ENCODE peak calls at places on chromosomes 2 and 18, in eight cellular contexts. One of them, this sample, is unnamed.

GRCh38 chr2:85019121-85019520 is 48.2 kb downstream of the KCMF1 start:
- DNase-seq in cerebellum: no peak
- DNase-seq in IMR-90: no peak
- DNase-seq in AG08395: no peak
- DNase-seq in iris pigment epithelial cell: no peak
- DNase-seq in epithelial cell of prostate: peak; percentile 63
- DNase-seq in aorta: no peak
- DNase-seq in NCI-H2081: no peak
- DNase-seq in this sample: no peak

GRCh38 chr2:179412116-179412515 is 147.5 kb upstream of the SESTD1 start:
- DNase-seq in aorta: no peak
- DNase-seq in epithelial cell of prostate: no peak
- DNase-seq in iris pigment epithelial cell: peak; percentile 36
- DNase-seq in AG08395: no peak
- DNase-seq in cerebellum: no peak
- DNase-seq in IMR-90: peak; percentile 51
- DNase-seq in NCI-H2081: no peak
- DNase-seq in this sample: no peak

GRCh38 chr18:27184115-27185024 is 738 bp downstream of the CHST9 start:
- DNase-seq in cerebellum: no peak
- DNase-seq in IMR-90: no peak
- DNase-seq in NCI-H2081: peak; percentile 1
- DNase-seq in epithelial cell of prostate: no peak
- DNase-seq in aorta: no peak
- DNase-seq in iris pigment epithelial cell: no peak
- DNase-seq in AG08395: no peak
- DNase-seq in this sample: no peak

GRCh38 chr2:74735544-74735943 is 81.5 kb downstream of the SEMA4F start:
- DNase-seq in IMR-90: no peak
- DNase-seq in epithelial cell of prostate: no peak
- DNase-seq in NCI-H2081: peak; percentile 50
- DNase-seq in AG08395: no peak
- DNase-seq in cerebellum: peak; percentile 7
- DNase-seq in aorta: no peak
- DNase-seq in iris pigment epithelial cell: no peak
- DNase-seq in this sample: no peak

GRCh38 chr2:218501665-218502064 is 66.5 kb downstream of the USP37 start:
- DNase-seq in cerebellum: no peak
- DNase-seq in iris pigment epithelial cell: peak; percentile 73
- DNase-seq in aorta: no peak
- DNase-seq in AG08395: peak; percentile 49
- DNase-seq in NCI-H2081: no peak
- DNase-seq in IMR-90: peak; percentile 65
- DNase-seq in epithelial cell of prostate: no peak
- DNase-seq in this sample: peak; percentile 5

GRCh38 chr2:218820746-218821369 is 10.7 kb downstream of the PRKAG3 start:
- DNase-seq in AG08395: no peak
- DNase-seq in NCI-H2081: no peak
- DNase-seq in cerebellum: no peak
- DNase-seq in IMR-90: no peak
- DNase-seq in iris pigment epithelial cell: no peak
- DNase-seq in epithelial cell of prostate: no peak
- DNase-seq in aorta: no peak
- DNase-seq in this sample: no peak

GRCh38 chr18:21831413-21831831 is 90.8 kb downstream of the MIB1 start:
- DNase-seq in AG08395: peak; percentile 11
- DNase-seq in epithelial cell of prostate: no peak
- DNase-seq in IMR-90: peak; percentile 34
- DNase-seq in cerebellum: no peak
- DNase-seq in NCI-H2081: no peak
- DNase-seq in iris pigment epithelial cell: peak; percentile 21
- DNase-seq in aorta: no peak
- DNase-seq in this sample: peak; percentile 68

GRCh38 chr2:28209312-28209711 is 183.3 kb upstream of the FOSL2 start:
- DNase-seq in NCI-H2081: no peak
- DNase-seq in aorta: no peak
- DNase-seq in cerebellum: no peak
- DNase-seq in AG08395: no peak
- DNase-seq in iris pigment epithelial cell: peak; percentile 21
- DNase-seq in epithelial cell of prostate: no peak
- DNase-seq in IMR-90: peak; percentile 83
- DNase-seq in this sample: no peak

GRCh38 chr2:128751751-128752150 is 433.1 kb upstream of the HS6ST1 start:
- DNase-seq in aorta: no peak
- DNase-seq in NCI-H2081: no peak
- DNase-seq in IMR-90: no peak
- DNase-seq in iris pigment epithelial cell: no peak
- DNase-seq in cerebellum: no peak
- DNase-seq in AG08395: no peak
- DNase-seq in epithelial cell of prostate: no peak
- DNase-seq in this sample: no peak

GRCh38 chr2:28355521-28356094 is 37.0 kb upstream of the FOSL2 start:
- DNase-seq in NCI-H2081: no peak
- DNase-seq in iris pigment epithelial cell: no peak
- DNase-seq in IMR-90: no peak
- DNase-seq in aorta: peak; percentile 87
- DNase-seq in cerebellum: no peak
- DNase-seq in AG08395: peak; percentile 11
- DNase-seq in epithelial cell of prostate: no peak
- DNase-seq in this sample: no peak

GRCh38 chr2:105384861-105385260 is 14.0 kb downstream of the FHL2 start:
- DNase-seq in IMR-90: no peak
- DNase-seq in iris pigment epithelial cell: no peak
- DNase-seq in epithelial cell of prostate: no peak
- DNase-seq in cerebellum: no peak
- DNase-seq in aorta: no peak
- DNase-seq in AG08395: no peak
- DNase-seq in NCI-H2081: no peak
- DNase-seq in this sample: no peak

GRCh38 chr2:147572622-147573021 is 272.2 kb upstream of the ACVR2A start:
- DNase-seq in iris pigment epithelial cell: no peak
- DNase-seq in AG08395: no peak
- DNase-seq in aorta: no peak
- DNase-seq in IMR-90: no peak
- DNase-seq in cerebellum: no peak
- DNase-seq in NCI-H2081: no peak
- DNase-seq in epithelial cell of prostate: peak; percentile 54
- DNase-seq in this sample: no peak

GRCh38 chr2:220811952-220812570 is 760.0 kb downstream of the EPHA4 start:
- DNase-seq in AG08395: peak; percentile 8
- DNase-seq in IMR-90: peak; percentile 75
- DNase-seq in epithelial cell of prostate: peak; percentile 43
- DNase-seq in iris pigment epithelial cell: peak; percentile 52
- DNase-seq in cerebellum: no peak
- DNase-seq in NCI-H2081: no peak
- DNase-seq in aorta: no peak
- DNase-seq in this sample: no peak

GRCh38 chr2:238915196-238915595 is 67.3 kb downstream of the TWIST2 start:
- DNase-seq in aorta: no peak
- DNase-seq in iris pigment epithelial cell: no peak
- DNase-seq in AG08395: no peak
- DNase-seq in NCI-H2081: no peak
- DNase-seq in epithelial cell of prostate: no peak
- DNase-seq in cerebellum: no peak
- DNase-seq in IMR-90: no peak
- DNase-seq in this sample: no peak

GRCh38 chr18:35390956-35391695 is 14.0 kb upstream of the ZNF396 start:
- DNase-seq in aorta: no peak
- DNase-seq in iris pigment epithelial cell: no peak
- DNase-seq in epithelial cell of prostate: no peak
- DNase-seq in IMR-90: no peak
- DNase-seq in cerebellum: no peak
- DNase-seq in AG08395: no peak
- DNase-seq in NCI-H2081: no peak
- DNase-seq in this sample: no peak

GRCh38 chr2:42367835-42368234 is 6.8 kb upstream of the COX7A2L start:
- DNase-seq in AG08395: no peak
- DNase-seq in cerebellum: peak; percentile 13
- DNase-seq in epithelial cell of prostate: no peak
- DNase-seq in IMR-90: peak; percentile 12
- DNase-seq in iris pigment epithelial cell: peak; percentile 52
- DNase-seq in aorta: no peak
- DNase-seq in NCI-H2081: no peak
- DNase-seq in this sample: no peak

GRCh38 chr2:28390241-28390856 is 2.3 kb upstream of the FOSL2 start:
- DNase-seq in cerebellum: peak; percentile 86
- DNase-seq in iris pigment epithelial cell: peak; percentile 94
- DNase-seq in AG08395: peak; percentile 85
- DNase-seq in IMR-90: peak; percentile 91
- DNase-seq in NCI-H2081: peak; percentile 40
- DNase-seq in aorta: peak; percentile 95
- DNase-seq in epithelial cell of prostate: peak; percentile 62
- DNase-seq in this sample: peak; percentile 85

GRCh38 chr2:126399001-126399400 is 257.0 kb upstream of the GYPC start:
- DNase-seq in epithelial cell of prostate: no peak
- DNase-seq in AG08395: no peak
- DNase-seq in iris pigment epithelial cell: no peak
- DNase-seq in aorta: no peak
- DNase-seq in cerebellum: no peak
- DNase-seq in IMR-90: no peak
- DNase-seq in NCI-H2081: no peak
- DNase-seq in this sample: no peak

GRCh38 chr2:220753486-220753885 is 818.6 kb downstream of the EPHA4 start:
- DNase-seq in IMR-90: no peak
- DNase-seq in iris pigment epithelial cell: no peak
- DNase-seq in cerebellum: no peak
- DNase-seq in AG08395: peak; percentile 5
- DNase-seq in aorta: no peak
- DNase-seq in NCI-H2081: no peak
- DNase-seq in epithelial cell of prostate: no peak
- DNase-seq in this sample: no peak

GRCh38 chr2:31414601-31415241 is at the start of gene XDH:
- DNase-seq in epithelial cell of prostate: peak; percentile 73
- DNase-seq in AG08395: no peak
- DNase-seq in NCI-H2081: peak; percentile 67
- DNase-seq in IMR-90: no peak
- DNase-seq in iris pigment epithelial cell: no peak
- DNase-seq in aorta: no peak
- DNase-seq in cerebellum: no peak
- DNase-seq in this sample: no peak

GRCh38 chr2:99403524-99403923 is 66.3 kb downstream of the EIF5B start:
- DNase-seq in aorta: no peak
- DNase-seq in AG08395: no peak
- DNase-seq in epithelial cell of prostate: no peak
- DNase-seq in NCI-H2081: no peak
- DNase-seq in iris pigment epithelial cell: peak; percentile 38
- DNase-seq in cerebellum: no peak
- DNase-seq in IMR-90: no peak
- DNase-seq in this sample: no peak

GRCh38 chr2:130869441-130870160 is 32.9 kb downstream of the ARHGEF4 start:
- DNase-seq in epithelial cell of prostate: no peak
- DNase-seq in AG08395: no peak
- DNase-seq in iris pigment epithelial cell: no peak
- DNase-seq in NCI-H2081: no peak
- DNase-seq in cerebellum: peak; percentile 17
- DNase-seq in aorta: peak; percentile 41
- DNase-seq in IMR-90: no peak
- DNase-seq in this sample: no peak

GRCh38 chr2:27441958-27442281 is 261 bp upstream of the KRTCAP3 start:
- DNase-seq in NCI-H2081: no peak
- DNase-seq in AG08395: no peak
- DNase-seq in aorta: no peak
- DNase-seq in cerebellum: no peak
- DNase-seq in IMR-90: no peak
- DNase-seq in iris pigment epithelial cell: no peak
- DNase-seq in epithelial cell of prostate: no peak
- DNase-seq in this sample: no peak

GRCh38 chr18:22667158-22667557 is 249.4 kb upstream of the CTAGE1 start:
- DNase-seq in epithelial cell of prostate: no peak
- DNase-seq in IMR-90: no peak
- DNase-seq in AG08395: no peak
- DNase-seq in aorta: no peak
- DNase-seq in NCI-H2081: no peak
- DNase-seq in iris pigment epithelial cell: no peak
- DNase-seq in cerebellum: no peak
- DNase-seq in this sample: no peak

GRCh38 chr2:240397924-240398611 is 37.4 kb upstream of the GPC1 start:
- DNase-seq in IMR-90: peak; percentile 12
- DNase-seq in aorta: peak; percentile 65
- DNase-seq in iris pigment epithelial cell: peak; percentile 8
- DNase-seq in epithelial cell of prostate: no peak
- DNase-seq in NCI-H2081: no peak
- DNase-seq in cerebellum: no peak
- DNase-seq in AG08395: peak; percentile 52
- DNase-seq in this sample: no peak

GRCh38 chr18:13279181-13280065 is 60.9 kb downstream of the LDLRAD4 start:
- DNase-seq in cerebellum: no peak
- DNase-seq in epithelial cell of prostate: no peak
- DNase-seq in NCI-H2081: no peak
- DNase-seq in aorta: no peak
- DNase-seq in AG08395: no peak
- DNase-seq in iris pigment epithelial cell: no peak
- DNase-seq in IMR-90: no peak
- DNase-seq in this sample: no peak

GRCh38 chr2:23658466-23658942 is 268.4 kb downstream of the ATAD2B start:
- DNase-seq in epithelial cell of prostate: no peak
- DNase-seq in AG08395: no peak
- DNase-seq in aorta: no peak
- DNase-seq in iris pigment epithelial cell: no peak
- DNase-seq in cerebellum: no peak
- DNase-seq in IMR-90: peak; percentile 17
- DNase-seq in NCI-H2081: no peak
- DNase-seq in this sample: no peak

GRCh38 chr2:228592925-228593324 is 411.4 kb upstream of the SPHKAP start:
- DNase-seq in epithelial cell of prostate: no peak
- DNase-seq in cerebellum: no peak
- DNase-seq in aorta: no peak
- DNase-seq in iris pigment epithelial cell: no peak
- DNase-seq in NCI-H2081: no peak
- DNase-seq in IMR-90: no peak
- DNase-seq in AG08395: no peak
- DNase-seq in this sample: no peak

GRCh38 chr2:179917272-179917671 is 55.9 kb upstream of the ZNF385B start:
- DNase-seq in epithelial cell of prostate: no peak
- DNase-seq in IMR-90: peak; percentile 69
- DNase-seq in AG08395: peak; percentile 63
- DNase-seq in iris pigment epithelial cell: peak; percentile 82
- DNase-seq in cerebellum: no peak
- DNase-seq in NCI-H2081: no peak
- DNase-seq in aorta: no peak
- DNase-seq in this sample: peak; percentile 65

GRCh38 chr2:162317910-162318279 is 589 bp downstream of the IFIH1 start:
- DNase-seq in NCI-H2081: no peak
- DNase-seq in cerebellum: no peak
- DNase-seq in epithelial cell of prostate: no peak
- DNase-seq in AG08395: peak; percentile 21
- DNase-seq in IMR-90: no peak
- DNase-seq in aorta: no peak
- DNase-seq in iris pigment epithelial cell: no peak
- DNase-seq in this sample: no peak

GRCh38 chr2:98734823-98735260 is 3.9 kb upstream of the MGAT4A start:
- DNase-seq in IMR-90: no peak
- DNase-seq in iris pigment epithelial cell: no peak
- DNase-seq in cerebellum: no peak
- DNase-seq in NCI-H2081: no peak
- DNase-seq in AG08395: no peak
- DNase-seq in epithelial cell of prostate: no peak
- DNase-seq in aorta: no peak
- DNase-seq in this sample: no peak

GRCh38 chr18:49591271-49591670 is 29.4 kb downstream of the LIPG start:
- DNase-seq in aorta: no peak
- DNase-seq in IMR-90: no peak
- DNase-seq in iris pigment epithelial cell: no peak
- DNase-seq in AG08395: no peak
- DNase-seq in cerebellum: no peak
- DNase-seq in NCI-H2081: peak; percentile 5
- DNase-seq in epithelial cell of prostate: no peak
- DNase-seq in this sample: no peak

This sample was measured in stromal cell of bone marrow.